ENCODE peak calls at places on chromosomes 6 and 20, in seven cellular contexts. L is WTC11; V is keratinocyte; N is endothelial cell; H is CD4-positive, alpha-beta T cell; P is CD14-positive monocyte; Q is mesothelial cell of epicardium. C is an unnamed sample.

GRCh38 chr6:40917603-40918002 is 121.4 kb downstream of the UNC5CL start:
- DNase-seq in L (no peak), V (no peak), N (no peak), H (no peak), P (no peak), Q (no peak), C (no peak)

GRCh38 chr6:22322103-22322882 is 25.5 kb upstream of the PRL start:
- DNase-seq in L (no peak), V (no peak), N (no peak), H (no peak), P (no peak), Q (no peak), C (no peak)

GRCh38 chr6:122568350-122568749 is 41.9 kb upstream of the PKIB start:
- DNase-seq in L (no peak), V (no peak), N (no peak), H (no peak), P (no peak), Q (no peak), C (no peak)

GRCh38 chr6:157181649-157182048 is 141.7 kb downstream of the TMEM242 start:
- DNase-seq in L (no peak), V (peak), N (no peak), H (no peak), P (no peak), Q (no peak), C (no peak)

GRCh38 chr6:44662461-44663121 is 275.1 kb downstream of the CDC5L start:
- DNase-seq in L (peak), V (no peak), N (no peak), H (no peak), P (no peak), Q (no peak), C (no peak)

GRCh38 chr6:219019-219570 is 73.2 kb upstream of the DUSP22 start:
- DNase-seq in L (no peak), V (no peak), N (no peak), H (no peak), P (no peak), Q (no peak), C (no peak)

GRCh38 chr6:122050226-122050755 is 349.2 kb upstream of the HSF2 start:
- DNase-seq in L (no peak), V (no peak), N (no peak), H (no peak), P (no peak), Q (no peak), C (no peak)

GRCh38 chr6:149443411-149444181 is 41.2 kb downstream of the ZC3H12D start:
- DNase-seq in L (no peak), V (no peak), N (no peak), H (no peak), P (no peak), Q (no peak), C (no peak)

GRCh38 chr6:151822252-151823111 is 15.0 kb downstream of the ESR1 start:
- DNase-seq in L (no peak), V (no peak), N (no peak), H (no peak), P (no peak), Q (no peak), C (no peak)

GRCh38 chr6:8085053-8085511 is 17.3 kb downstream of the EEF1E1 start:
- DNase-seq in L (no peak), V (no peak), N (no peak), H (no peak), P (peak), Q (no peak), C (no peak)

GRCh38 chr20:13008761-13009681 is at the start of gene SPTLC3:
- DNase-seq in L (peak), V (no peak), N (no peak), H (no peak), P (no peak), Q (no peak), C (no peak)

GRCh38 chr6:144098993-144099392 is 3.6 kb upstream of the SF3B5 start:
- DNase-seq in L (no peak), V (no peak), N (no peak), H (no peak), P (no peak), Q (no peak), C (no peak)

GRCh38 chr20:41951615-41952014 is 333.4 kb upstream of the CHD6 start:
- DNase-seq in L (no peak), V (no peak), N (no peak), H (no peak), P (no peak), Q (no peak), C (no peak)

GRCh38 chr20:41958391-41958790 is 340.2 kb upstream of the CHD6 start:
- DNase-seq in L (no peak), V (no peak), N (no peak), H (no peak), P (no peak), Q (no peak), C (no peak)

GRCh38 chr20:41960166-41960565 is 342.0 kb upstream of the CHD6 start:
- DNase-seq in L (no peak), V (no peak), N (no peak), H (no peak), P (no peak), Q (no peak), C (no peak)

GRCh38 chr20:41956316-41957050 is 338.3 kb upstream of the CHD6 start:
- DNase-seq in L (peak), V (no peak), N (no peak), H (no peak), P (no peak), Q (no peak), C (no peak)
- TF ChIP-seq CTCF in L (peak), V (peak), N (no peak), H (no peak), P (no peak), Q (no peak), C (no peak)

DNA sequence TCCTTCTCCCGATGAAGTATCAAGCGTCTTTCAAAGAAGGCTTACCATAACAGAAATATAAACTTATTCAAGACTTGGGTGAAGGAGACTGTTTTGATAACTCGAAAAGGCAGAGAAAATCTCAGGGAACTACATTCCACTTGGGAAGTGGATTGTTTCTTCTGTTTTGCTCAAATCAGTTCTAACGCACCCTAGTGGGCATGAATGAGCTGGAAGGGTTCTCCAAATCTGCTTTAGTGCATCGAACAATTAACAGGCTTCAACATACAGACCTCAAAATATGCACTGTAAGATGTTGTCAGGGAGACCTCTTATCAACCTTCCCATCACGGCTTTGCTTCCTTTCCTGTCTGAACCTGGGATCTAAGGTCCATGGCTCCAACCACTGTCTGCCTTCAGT is 392.5 kb downstream of the CD83 start:
- DNase-seq in L (no peak), V (no peak), N (no peak), H (no peak), P (no peak), Q (no peak), C (no peak)
- TF ChIP-seq CTCF in L (no peak), V (no peak), N (no peak), H (no peak), P (no peak), Q (no peak), C (no peak)

GRCh38 chr20:31496761-31497295 is 17.4 kb upstream of the HM13 start:
- DNase-seq in L (no peak), V (no peak), N (no peak), H (no peak), P (no peak), Q (no peak), C (no peak)

GRCh38 chr20:31490752-31491151 is 15.7 kb downstream of the REM1 start:
- DNase-seq in L (no peak), V (no peak), N (no peak), H (no peak), P (no peak), Q (no peak), C (no peak)

GRCh38 chr20:31489152-31489551 is 14.1 kb downstream of the REM1 start:
- DNase-seq in L (no peak), V (no peak), N (no peak), H (no peak), P (no peak), Q (no peak), C (no peak)

GRCh38 chr20:31497838-31498540 is 16.3 kb upstream of the HM13 start:
- DNase-seq in L (no peak), V (no peak), N (no peak), H (no peak), P (no peak), Q (no peak), C (no peak)

DNA sequence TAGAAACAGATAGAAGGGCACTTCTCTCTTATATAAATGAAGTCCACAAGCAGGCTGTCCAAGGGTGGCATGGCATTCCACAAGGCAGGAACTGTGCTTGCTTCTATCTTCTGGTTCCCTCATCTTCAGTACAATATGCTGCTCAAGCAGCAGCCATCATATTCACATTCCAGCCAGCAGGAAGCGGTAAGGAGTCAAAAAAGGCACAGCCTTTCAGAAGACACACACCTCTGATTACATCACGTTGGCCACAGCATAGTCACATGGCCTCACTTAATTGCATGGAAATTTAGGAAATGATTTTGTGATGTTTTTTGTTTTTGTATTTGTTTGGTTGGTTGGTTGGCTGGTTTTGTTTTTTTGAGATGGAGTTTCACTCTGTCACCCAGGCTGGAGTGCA is 19.0 kb downstream of the REM1 start:
- DNase-seq in L (peak), V (peak), N (peak), H (no peak), P (no peak), Q (no peak), C (no peak)
- TF ChIP-seq CTCF in L (peak), V (peak), N (peak), H (no peak), P (peak), Q (no peak), C (no peak)

GRCh38 chr6:63637865-63638445 is 2.4 kb downstream of the PHF3 start:
- DNase-seq in L (no peak), V (no peak), N (no peak), H (no peak), P (no peak), Q (no peak), C (no peak)

GRCh38 chr6:63634630-63635029 is 972 bp upstream of the PHF3 start:
- DNase-seq in L (no peak), V (no peak), N (no peak), H (no peak), P (no peak), Q (no peak), C (no peak)

GRCh38 chr6:63636516-63636968 is 940 bp downstream of the PHF3 start:
- DNase-seq in L (peak), V (no peak), N (peak), H (peak), P (no peak), Q (no peak), C (peak)

GRCh38 chr6:63635165-63635562 is 438 bp upstream of the PHF3 start:
- DNase-seq in L (no peak), V (no peak), N (no peak), H (no peak), P (no peak), Q (no peak), C (no peak)

DNA sequence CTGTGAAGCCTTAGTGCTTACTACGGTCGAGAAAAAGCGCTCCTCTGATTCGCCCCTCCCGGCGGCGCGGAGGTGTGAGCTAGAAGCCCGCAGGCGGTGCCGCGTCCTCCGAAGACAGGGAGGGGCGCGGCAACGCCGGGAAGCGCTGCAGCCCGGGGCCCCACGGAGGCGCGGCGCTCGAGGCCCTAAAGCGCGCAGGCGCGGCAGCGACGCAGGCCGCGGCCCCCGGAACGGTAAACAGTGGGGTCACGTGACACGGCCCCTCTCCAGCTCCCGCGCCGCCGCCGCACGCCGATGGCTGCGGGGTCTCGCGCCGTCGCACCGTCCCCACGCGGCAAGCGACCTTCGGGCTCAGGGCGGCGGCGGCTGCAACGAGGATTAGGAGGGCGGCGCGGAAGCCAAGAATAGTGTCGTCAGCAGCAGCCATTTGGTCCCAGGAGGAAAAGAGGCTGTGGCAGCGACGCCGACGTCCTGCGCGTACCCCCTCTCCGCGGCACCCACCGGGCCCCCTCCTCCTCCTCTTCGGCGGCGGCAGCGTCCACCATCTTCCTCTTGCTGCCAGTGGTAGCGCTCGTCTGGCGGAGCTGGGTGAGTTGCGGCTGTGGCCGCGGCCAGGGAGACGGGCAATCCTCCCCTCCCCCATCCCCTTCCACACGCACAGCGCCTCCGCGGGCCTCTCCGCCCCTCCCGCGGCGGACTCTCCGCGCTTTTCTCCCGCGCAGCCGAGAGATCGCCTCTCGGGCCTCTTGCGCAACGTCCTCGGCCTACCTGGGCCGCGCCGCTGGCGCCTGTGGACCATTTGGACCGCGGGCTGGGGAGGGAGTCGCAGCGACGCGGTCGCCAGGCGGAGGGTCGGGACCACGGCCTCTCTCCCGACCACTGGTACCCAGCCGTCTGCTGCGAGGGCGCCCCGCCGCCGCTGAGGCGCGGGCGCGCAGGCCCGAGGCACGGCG is at the start of gene PHF3:
- DNase-seq in L (peak), V (no peak), N (peak), H (peak), P (peak), Q (peak), C (peak)
- TF ChIP-seq CTCF in L (no peak), V (peak), N (no peak), H (no peak), P (no peak), Q (no peak), C (no peak)

DNA sequence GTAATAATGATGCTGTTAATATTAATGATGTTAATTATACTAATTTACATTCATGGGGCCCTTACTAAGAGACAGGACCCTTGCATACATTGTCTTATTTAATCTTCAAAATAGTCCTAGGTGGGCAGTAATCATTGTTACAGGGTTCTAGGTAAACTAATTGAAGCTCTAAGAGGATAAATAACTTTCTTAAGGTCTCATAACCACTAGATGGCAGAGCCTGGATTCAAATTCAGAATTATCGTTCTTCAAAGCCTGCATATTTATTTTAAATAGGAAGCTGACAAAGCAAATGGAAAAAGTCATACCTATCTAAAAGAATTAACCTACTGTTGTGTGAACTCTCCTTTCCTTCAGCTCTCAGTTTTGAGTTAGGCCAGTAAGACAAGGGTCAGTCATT is 23.5 kb downstream of the PTCHD4 start:
- DNase-seq in L (no peak), V (no peak), N (no peak), H (no peak), P (no peak), Q (no peak), C (no peak)
- TF ChIP-seq CTCF in L (no peak), V (peak), N (no peak), H (no peak), P (no peak), Q (no peak), C (no peak)

GRCh38 chr6:16712931-16713484 is 48.3 kb downstream of the ATXN1 start:
- DNase-seq in L (no peak), V (peak), N (no peak), H (no peak), P (peak), Q (no peak), C (no peak)
- TF ChIP-seq CTCF in L (no peak), V (peak), N (peak), H (peak), P (peak), Q (no peak), C (no peak)

DNA sequence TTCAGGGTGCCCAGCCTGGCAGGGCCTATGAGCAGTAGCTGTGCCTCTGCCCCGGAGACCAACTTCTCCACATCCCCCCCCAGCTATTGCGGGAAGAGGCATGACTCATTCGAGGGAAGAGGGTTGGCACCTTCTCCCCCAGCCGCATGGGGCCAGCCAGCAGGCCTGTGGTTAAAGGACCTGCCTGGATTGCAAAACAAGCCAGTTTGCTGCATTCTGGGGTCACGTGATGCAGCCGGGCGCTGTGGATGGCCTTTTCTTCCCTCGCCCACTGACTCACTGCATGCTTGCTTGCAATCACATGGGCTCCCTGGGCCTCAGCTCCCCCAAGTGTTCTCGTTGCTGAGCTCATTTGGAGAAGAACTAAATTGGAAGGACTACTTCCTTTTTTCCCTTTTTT is 182.5 kb downstream of the MAFB start:
- DNase-seq in L (no peak), V (peak), N (no peak), H (no peak), P (peak), Q (no peak), C (peak)
- TF ChIP-seq CTCF in L (no peak), V (peak), N (no peak), H (no peak), P (no peak), Q (no peak), C (no peak)

DNA sequence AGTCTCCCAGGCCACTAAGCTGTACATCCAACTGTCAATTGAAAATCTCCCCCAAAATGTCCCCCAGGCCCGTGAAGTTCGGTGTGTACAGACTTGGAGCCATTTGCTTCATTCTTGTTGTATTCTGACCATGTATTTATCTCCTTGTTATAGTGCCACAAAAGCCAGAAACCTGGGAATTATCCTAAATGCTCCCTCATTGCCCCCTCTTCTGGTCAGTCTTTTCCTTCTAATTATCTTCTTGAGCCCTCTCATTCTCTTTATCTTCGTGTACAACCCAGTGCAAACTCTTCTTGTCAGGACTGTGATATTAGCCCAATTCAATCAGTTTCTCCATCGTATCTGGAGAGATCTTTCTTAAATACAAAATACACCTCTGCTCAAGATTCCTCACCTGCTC is 64.7 kb downstream of the RFX6 start:
- DNase-seq in L (no peak), V (no peak), N (no peak), H (no peak), P (no peak), Q (no peak), C (no peak)
- TF ChIP-seq CTCF in L (no peak), V (no peak), N (no peak), H (no peak), P (no peak), Q (no peak), C (no peak)

C was measured in natural killer cell.